ENCODE peak calls at places on chromosomes 12 and 14, in four cellular contexts. F, P, G and B are unnamed samples. For H3K9me3, the result is how much of the 10 kb centered on the place peaks cover.

GRCh38 chr12:132291402-132292175 is 37.8 kb downstream of the GALNT9 start:
- DNase-seq in G (no peak), F (no peak), P (no peak), B (no peak)

GRCh38 chr12:49930515-49931288 is 19.8 kb upstream of the AQP2 start:
- DNase-seq in F (no peak), P (peak), G (no peak), B (no peak)

GRCh38 chr14:71665157-71665556 is 267.1 kb upstream of the RGS6 start:
- DNase-seq in G (no peak), P (peak), F (no peak), B (no peak)

GRCh38 chr12:13210543-13211190 is 14.1 kb downstream of the EMP1 start:
- DNase-seq in F (no peak), G (no peak), P (peak), B (no peak)

GRCh38 chr14:55333785-55334485 is 62.7 kb downstream of the FBXO34 start:
- DNase-seq in G (no peak), F (no peak), P (peak), B (no peak)

GRCh38 chr14:75454963-75455546 is 27.2 kb downstream of the JDP2 start:
- DNase-seq in G (no peak), F (no peak), P (no peak), B (no peak)

GRCh38 chr12:10719482-10719881 is 3.6 kb downstream of the YBX3 start:
- DNase-seq in P (peak), F (no peak), G (no peak), B (no peak)

GRCh38 chr12:124379938-124380754 is 85.3 kb downstream of the RFLNA start:
- DNase-seq in F (no peak), P (peak), G (no peak), B (no peak)

GRCh38 chr12:10601860-10602259 is 11.5 kb downstream of the MAGOHB start:
- DNase-seq in G (no peak), P (no peak), F (no peak), B (no peak)

GRCh38 chr14:90760591-90761316 is 55.5 kb downstream of the TTC7B start:
- DNase-seq in G (no peak), P (peak), F (no peak), B (no peak)

GRCh38 chr14:48536318-48536717 is 860.9 kb upstream of the MDGA2 start:
- DNase-seq in G (no peak), P (no peak), F (no peak), B (no peak)

DNA sequence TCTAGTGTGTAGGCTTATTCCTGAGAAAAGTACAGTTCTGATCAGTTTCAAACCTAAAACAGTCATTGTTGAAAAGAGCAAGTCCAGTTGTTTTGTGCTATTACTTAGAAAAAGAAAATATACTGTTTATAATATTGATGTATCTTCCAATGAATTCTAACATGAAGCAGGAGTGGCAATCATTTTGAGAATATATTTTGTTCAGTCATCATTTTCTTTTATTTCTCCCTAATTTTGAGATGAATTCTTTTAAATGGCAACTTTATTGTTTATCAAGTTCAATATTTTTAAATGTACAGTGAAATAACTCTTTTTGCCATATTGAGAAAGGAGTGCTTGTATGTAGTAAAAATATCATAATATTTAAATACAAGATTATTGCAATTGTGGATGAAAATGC is 862.2 kb upstream of the MDGA2 start:
- DNase-seq in F (no peak), G (no peak), P (no peak), B (no peak)
- H3K9me3 ChIP-seq in F (under half), G (under half), P (under half), B (under half)

GRCh38 chr14:19828314-19828713 is 24.7 kb downstream of the OR4N2 start:
- DNase-seq in F (no peak), G (no peak), P (no peak), B (no peak)
- H3K9me3 ChIP-seq in F (under half), G (under half), P (under half), B (under half)

GRCh38 chr14:28240909-28241308 is 525.7 kb upstream of the FOXG1 start:
- DNase-seq in G (no peak), P (no peak), F (no peak), B (no peak)

GRCh38 chr14:28243600-28243999 is 523.0 kb upstream of the FOXG1 start:
- DNase-seq in P (no peak), F (no peak), G (no peak), B (no peak)

GRCh38 chr14:28242895-28243294 is 523.7 kb upstream of the FOXG1 start:
- DNase-seq in P (no peak), F (no peak), G (no peak), B (no peak)

GRCh38 chr14:28245216-28245615 is 521.4 kb upstream of the FOXG1 start:
- DNase-seq in F (no peak), P (no peak), G (no peak), B (no peak)
- H3K9me3 ChIP-seq in F (under half), P (under half), G (under half), B (under half)

DNA sequence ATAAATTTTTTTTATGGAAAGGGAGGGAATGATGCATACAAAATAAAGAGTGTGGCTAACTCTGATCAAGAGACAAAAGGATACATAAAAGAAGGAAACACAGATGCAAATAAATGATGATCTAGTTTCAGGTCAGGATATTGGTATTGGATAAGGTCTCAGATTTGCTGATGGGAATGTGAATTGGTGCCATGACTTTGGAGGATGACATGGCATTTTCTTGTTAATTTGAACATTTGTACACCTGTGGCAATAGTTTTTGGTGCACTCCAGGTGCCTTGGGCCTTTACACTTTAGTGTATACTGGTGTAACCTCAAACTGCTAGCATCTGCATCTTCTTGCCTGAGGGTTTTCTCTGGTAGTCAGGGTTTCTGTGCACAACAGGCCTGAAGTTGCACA is 279.3 kb downstream of the TMEM121 start:
- DNase-seq in F (no peak), P (no peak), G (no peak), B (no peak)
- H3K9me3 ChIP-seq in F (under half), P (under half), G (under half), B (under half)

GRCh38 chr14:103209054-103209453 is 85.8 kb downstream of the TNFAIP2 start:
- DNase-seq in P (no peak), F (no peak), G (no peak), B (no peak)

GRCh38 chr14:103207038-103207403 is 83.8 kb downstream of the TNFAIP2 start:
- DNase-seq in P (no peak), F (no peak), G (no peak), B (no peak)

GRCh38 chr14:103205541-103205906 is 82.3 kb downstream of the TNFAIP2 start:
- DNase-seq in G (no peak), F (no peak), P (no peak), B (no peak)

GRCh38 chr14:103206023-103206481 is 82.8 kb downstream of the TNFAIP2 start:
- DNase-seq in F (no peak), G (no peak), P (no peak), B (no peak)

GRCh38 chr14:103207404-103208072 is 84.3 kb downstream of the TNFAIP2 start:
- DNase-seq in F (no peak), G (no peak), P (no peak), B (no peak)
- H3K9me3 ChIP-seq in F (under half), G (under half), P (under half), B (under half)

GRCh38 chr12:14605401-14605989 is 37.8 kb upstream of the PLBD1 start:
- DNase-seq in P (no peak), F (no peak), G (no peak), B (no peak)

GRCh38 chr12:14611640-14612203 is 44.0 kb upstream of the PLBD1 start:
- DNase-seq in F (no peak), G (no peak), P (no peak), B (no peak)

GRCh38 chr12:14612895-14613294 is 45.2 kb upstream of the PLBD1 start:
- DNase-seq in F (no peak), P (no peak), G (no peak), B (no peak)

GRCh38 chr12:14612250-14612649 is 44.6 kb upstream of the PLBD1 start:
- DNase-seq in P (no peak), G (no peak), F (no peak), B (no peak)

DNA sequence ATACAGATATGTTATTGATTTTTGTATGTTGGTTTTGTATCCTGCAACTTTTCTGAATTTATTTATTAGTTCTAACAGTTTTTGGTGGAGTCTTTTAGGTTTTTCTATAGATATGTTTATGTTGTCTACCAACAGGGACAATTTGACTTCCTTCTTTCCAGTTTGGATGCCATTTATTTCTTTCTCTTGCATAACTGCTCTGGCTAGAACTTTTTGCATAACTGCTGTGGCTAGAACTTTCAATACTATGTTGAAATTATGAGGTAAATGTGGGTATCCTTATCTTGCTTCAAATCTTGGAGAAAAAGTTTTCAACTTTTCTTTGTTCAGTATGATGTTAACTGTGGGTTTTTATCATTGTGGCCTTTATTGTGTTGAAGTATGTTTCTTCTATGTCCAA is 39.9 kb upstream of the PLBD1 start:
- DNase-seq in G (no peak), F (no peak), P (no peak), B (no peak)
- H3K9me3 ChIP-seq in G (under half), F (under half), P (under half), B (under half)

GRCh38 chr14:106845286-106846087 is 1319.1 kb downstream of the TMEM121 start:
- DNase-seq in G (peak), F (peak), P (no peak), B (no peak)

GRCh38 chr14:106844608-106845285 is 1318.4 kb downstream of the TMEM121 start:
- DNase-seq in F (peak), P (no peak), G (peak), B (peak)

GRCh38 chr14:106846218-106846617 is 1319.8 kb downstream of the TMEM121 start:
- DNase-seq in F (no peak), G (no peak), P (no peak), B (no peak)

GRCh38 chr14:106850913-106851825 is 1324.8 kb downstream of the TMEM121 start:
- DNase-seq in G (no peak), F (no peak), P (no peak), B (no peak)

DNA sequence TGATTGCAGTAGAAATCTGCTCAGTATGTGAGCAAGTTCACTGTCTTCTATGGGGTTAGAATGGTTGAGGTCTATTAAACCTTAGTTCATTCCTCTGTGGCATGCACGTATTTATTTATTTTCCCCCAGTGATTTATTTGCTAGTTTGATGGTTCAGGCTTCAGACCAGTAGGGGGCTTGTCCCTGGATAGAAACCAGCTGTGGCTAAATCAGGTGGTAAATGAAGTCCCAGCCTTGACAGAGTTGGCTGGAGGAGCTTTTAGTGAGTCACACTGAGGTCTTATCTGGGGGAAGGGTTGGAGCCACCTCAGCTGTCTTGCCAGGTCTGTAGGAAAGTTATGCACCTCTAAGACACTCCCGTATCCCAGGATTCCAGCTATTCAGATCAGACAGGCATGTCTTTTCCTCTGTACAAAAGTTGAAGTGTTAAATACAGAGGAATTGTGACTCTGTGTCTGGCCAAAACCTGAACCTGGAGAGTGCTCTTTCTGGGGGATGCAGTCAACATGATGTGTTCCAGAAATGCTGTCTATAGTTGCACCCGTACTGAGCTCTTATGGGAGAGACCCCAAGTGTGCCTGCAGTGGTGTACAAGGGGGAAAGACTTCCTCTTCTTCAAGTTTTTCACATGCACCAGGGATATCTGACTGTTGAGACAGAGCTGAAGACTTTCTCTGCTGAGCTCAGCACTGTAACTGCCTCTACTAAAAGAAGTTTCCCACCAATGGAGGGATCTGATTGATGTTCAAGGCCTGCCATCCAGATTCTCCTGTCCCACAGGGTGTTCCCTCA is 1322.1 kb downstream of the TMEM121 start:
- DNase-seq in P (no peak), G (no peak), F (no peak), B (no peak)
- H3K9me3 ChIP-seq in P (under half), G (under half), F (under half), B (under half)